ENCODE peak calls at places on chromosomes 4 and X, in four cellular contexts. O is H9, W is IMR-90, F is mesenchymal stem cell. D is an unnamed sample.
A peak's percentile ranks its signal among the peaks of the same experiment; 100 is the strongest.

GRCh38 chrX:70979136-70979762 is 48.4 kb upstream of the SLC7A3 start:
- DNase-seq in F (peak; percentile 57), W (peak; percentile 52), O (peak; percentile 50), D (peak; percentile 28)

GRCh38 chr4:184807797-184808718 is 17.7 kb downstream of the ACSL1 start:
- DNase-seq in O (peak; percentile 84), W (peak; percentile 91), F (peak; percentile 69), D (no peak)

GRCh38 chr4:105306158-105306781 is 159.6 kb downstream of the TET2 start:
- DNase-seq in W (no peak), O (no peak), F (no peak), D (peak; percentile 39)

GRCh38 chr4:48546336-48546735 is 56.3 kb downstream of the ZAR1 start:
- DNase-seq in F (peak; percentile 40), O (no peak), W (peak; percentile 52), D (peak; percentile 2)

GRCh38 chrX:95346854-95347253 is 1337.8 kb upstream of the DIAPH2 start:
- DNase-seq in W (peak; percentile 5), O (no peak), F (no peak), D (no peak)

GRCh38 chrX:67546496-67547423 is 2.9 kb downstream of the AR start:
- DNase-seq in F (peak; percentile 26), O (peak; percentile 29), W (no peak), D (no peak)

GRCh38 chr4:10866691-10867090 is 182.1 kb upstream of the CLNK start:
- DNase-seq in W (no peak), F (no peak), O (no peak), D (no peak)

GRCh38 chrX:154049209-154050112 is 29.8 kb upstream of the IRAK1 start:
- DNase-seq in W (no peak), O (no peak), F (no peak), D (peak; percentile 65)

GRCh38 chr4:87017580-87018061 is 82.8 kb downstream of the AFF1 start:
- DNase-seq in O (no peak), F (peak; percentile 91), W (peak; percentile 88), D (peak; percentile 77)

GRCh38 chrX:23195097-23195496 is 139.6 kb upstream of the PTCHD1 start:
- DNase-seq in O (no peak), F (no peak), W (no peak), D (peak; percentile 50)

GRCh38 chrX:40320819-40321218 is 223.1 kb upstream of the BCOR start:
- DNase-seq in O (no peak), F (no peak), W (no peak), D (no peak)

GRCh38 chrX:101191217-101191750 is 28.3 kb upstream of the DRP2 start:
- DNase-seq in O (peak; percentile 63), F (no peak), W (no peak), D (peak; percentile 18)

GRCh38 chrX:346034-346813 is 27.6 kb upstream of the GTPBP6 start:
- DNase-seq in O (no peak), F (no peak), W (no peak), D (no peak)

GRCh38 chrX:140701480-140701879 is 8.1 kb upstream of the LINC00632 start:
- DNase-seq in F (peak; percentile 48), O (no peak), W (peak; percentile 37), D (peak; percentile 6)

GRCh38 chrX:48786825-48787538 is 592 bp downstream of the GATA1 start:
- DNase-seq in F (no peak), W (no peak), O (no peak), D (no peak)

GRCh38 chr4:115113382-115114106 is at the start of gene NDST4:
- DNase-seq in W (no peak), F (peak; percentile 46), O (no peak), D (peak; percentile 13)

GRCh38 chr4:174592985-174593335 is 70.7 kb upstream of the HPGD start:
- DNase-seq in W (peak; percentile 12), F (peak; percentile 84), O (no peak), D (peak; percentile 90)

GRCh38 chr4:34309356-34309900 is 1934.9 kb downstream of the ARAP2 start:
- DNase-seq in F (no peak), W (no peak), O (no peak), D (no peak)

GRCh38 chr4:7412586-7412975 is 22.1 kb downstream of the PSAPL1 start:
- DNase-seq in O (peak; percentile 20), F (no peak), W (no peak), D (no peak)

GRCh38 chr4:78654809-78655208 is 103.2 kb downstream of the ANXA3 start:
- DNase-seq in F (no peak), O (no peak), W (peak; percentile 58), D (no peak)

GRCh38 chr4:125750827-125751466 is 436.2 kb downstream of the FAT4 start:
- DNase-seq in F (peak; percentile 61), W (peak; percentile 54), O (peak; percentile 62), D (peak; percentile 12)

GRCh38 chr4:166481014-166481507 is 608.0 kb downstream of the TLL1 start:
- DNase-seq in O (no peak), W (no peak), F (no peak), D (no peak)

GRCh38 chr4:119206178-119206577 is 6.3 kb upstream of the USP53 start:
- DNase-seq in O (no peak), F (no peak), W (no peak), D (no peak)

GRCh38 chrX:63050225-63050624 is 300.9 kb downstream of the SPIN4 start:
- DNase-seq in F (no peak), W (no peak), O (no peak), D (peak; percentile 19)

GRCh38 chr4:113978561-113979156 is 788 bp downstream of the ARSJ start:
- DNase-seq in W (peak; percentile 18), F (no peak), O (peak; percentile 56), D (no peak)

GRCh38 chrX:1222511-1223252 is 10.2 kb upstream of the CRLF2 start:
- DNase-seq in O (no peak), W (no peak), F (peak; percentile 61), D (peak; percentile 26)

GRCh38 chr4:52248836-52249235 is 197.7 kb downstream of the SPATA18 start:
- DNase-seq in O (no peak), F (no peak), W (no peak), D (no peak)

GRCh38 chr4:52251864-52252263 is 200.8 kb downstream of the SPATA18 start:
- DNase-seq in O (no peak), F (no peak), W (no peak), D (peak; percentile 45)

GRCh38 chr4:52246834-52247233 is 195.7 kb downstream of the SPATA18 start:
- DNase-seq in O (no peak), F (no peak), W (no peak), D (no peak)

GRCh38 chr4:52250124-52250523 is 199.0 kb downstream of the SPATA18 start:
- DNase-seq in F (no peak), O (no peak), W (no peak), D (no peak)

GRCh38 chr4:52249583-52249982 is 198.5 kb downstream of the SPATA18 start:
- DNase-seq in F (no peak), O (no peak), W (no peak), D (no peak)
- H3K4me2 ChIP-seq in F (no peak overlapping the region), O (no peak overlapping the region), W (no peak overlapping the region), D (no peak overlapping the region)

GRCh38 chr4:26178874-26179273 is 141.9 kb upstream of the RBPJ start:
- DNase-seq in O (no peak), W (no peak), F (no peak), D (no peak)
- H4K8ac ChIP-seq in O (no peak overlapping the region), W (no peak overlapping the region), F (no peak overlapping the region), D (no peak overlapping the region)

DNA sequence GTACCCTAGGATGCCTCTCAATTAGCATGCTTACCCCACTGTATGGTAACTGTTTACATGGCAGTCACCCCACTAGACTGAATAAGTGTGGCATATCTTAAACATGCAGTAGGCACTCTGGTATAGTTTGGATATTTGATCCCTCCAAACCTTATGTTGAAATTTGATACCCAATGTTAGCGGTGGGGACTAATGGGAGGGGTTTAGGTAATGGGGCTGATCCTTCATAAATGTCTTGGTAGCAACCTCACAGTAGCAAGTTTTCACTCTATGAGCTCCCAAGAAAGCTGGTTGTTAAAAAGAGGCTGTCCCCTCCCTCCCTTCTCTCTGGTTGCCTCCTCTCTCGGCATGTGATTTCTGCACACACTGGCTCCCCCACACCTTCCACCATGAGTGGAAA is 10.1 kb downstream of the TMEM150C start:
- DNase-seq in F (no peak), W (no peak), O (no peak), D (no peak)
- H3K4me2 ChIP-seq in F (no peak overlapping the region), W (no peak overlapping the region), O (no peak overlapping the region), D (no peak overlapping the region)

GRCh38 chrX:7926914-7927258 is 327 bp downstream of the PNPLA4 start:
- DNase-seq in F (no peak), W (no peak), O (no peak), D (no peak)

GRCh38 chrX:7925867-7926472 is 1.2 kb downstream of the PNPLA4 start:
- DNase-seq in O (peak; percentile 59), F (peak; percentile 72), W (peak; percentile 63), D (peak; percentile 80)

GRCh38 chrX:7927259-7928167 is at the start of gene PNPLA4:
- DNase-seq in F (peak; percentile 68), O (peak; percentile 85), W (peak; percentile 64), D (peak; percentile 79)

GRCh38 chrX:7921750-7922149 is 5.5 kb downstream of the PNPLA4 start:
- DNase-seq in O (no peak), W (no peak), F (no peak), D (no peak)

DNA sequence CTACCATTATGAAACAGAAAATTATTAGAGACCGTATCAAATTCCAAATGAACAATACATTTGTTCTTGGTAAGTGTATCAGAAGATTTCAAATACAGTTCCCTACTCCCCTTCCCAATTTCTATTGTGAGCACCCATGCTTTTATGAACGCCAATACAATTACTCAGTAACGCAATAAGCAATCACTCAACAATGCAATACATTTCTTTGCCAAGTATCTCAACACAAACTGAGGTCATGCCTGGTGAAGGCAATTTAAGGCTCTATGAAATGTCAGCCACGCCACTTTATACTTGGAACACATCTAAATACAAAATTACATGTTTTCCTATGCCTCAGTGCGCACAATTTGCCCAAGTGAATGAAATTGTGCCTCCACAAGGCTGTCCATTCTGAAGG is 712 bp downstream of the PNPLA4 start:
- DNase-seq in O (no peak), W (peak; percentile 0), F (no peak), D (peak; percentile 16)
- H4K8ac ChIP-seq in O (no peak overlapping the region), W (peak overlapping the region; percentile 100), F (peak overlapping the region; percentile 87), D (peak overlapping the region; percentile 76)

GRCh38 chr4:61851126-61851525 is 651.0 kb downstream of the ADGRL3 start:
- DNase-seq in W (no peak), O (no peak), F (no peak), D (no peak)

GRCh38 chr4:61853041-61853440 is 652.9 kb downstream of the ADGRL3 start:
- DNase-seq in O (peak; percentile 70), F (no peak), W (no peak), D (no peak)
- H3K4me2 ChIP-seq in O (peak overlapping the region; percentile 16), F (no peak overlapping the region), W (no peak overlapping the region), D (no peak overlapping the region)

GRCh38 chr4:132542228-132542627 is 606.9 kb upstream of the PCDH10 start:
- DNase-seq in O (no peak), W (no peak), F (no peak), D (no peak)
- H4K8ac ChIP-seq in O (no peak overlapping the region), W (no peak overlapping the region), F (no peak overlapping the region), D (no peak overlapping the region)